ENCODE peak calls at places on chromosomes 4 and X, in four cellular contexts. P, I, W and G are unnamed samples.

GRCh38 chrX:632391-633042 is 1.9 kb downstream of the SHOX start:
- DNase-seq in P (no peak), I (no peak), W (no peak), G (peak)

GRCh38 chr4:128770807-128771206 is 38.7 kb upstream of the JADE1 start:
- DNase-seq in P (no peak), I (no peak), W (no peak), G (no peak)

GRCh38 chr4:26891054-26891453 is 30.4 kb downstream of the STIM2 start:
- DNase-seq in P (no peak), I (no peak), W (no peak), G (no peak)

GRCh38 chr4:95549246-95550138 is 719 bp upstream of the UNC5C start:
- DNase-seq in P (no peak), I (peak), W (no peak), G (peak)

GRCh38 chrX:10296581-10296980 is 139.8 kb downstream of the CLCN4 start:
- DNase-seq in P (no peak), I (no peak), W (no peak), G (no peak)

GRCh38 chrX:45801554-45801953 is 600.9 kb upstream of the DIPK2B start:
- DNase-seq in P (no peak), I (peak), W (no peak), G (no peak)

GRCh38 chrX:53441531-53442321 is 7.6 kb upstream of the HSD17B10 start:
- DNase-seq in P (peak), I (peak), W (no peak), G (peak)

GRCh38 chr4:80336582-80336981 is 1.1 kb downstream of the CFAP299 start:
- DNase-seq in P (peak), I (peak), W (peak), G (peak)

GRCh38 chrX:40698851-40699250 is 36.5 kb downstream of the MED14 start:
- DNase-seq in P (no peak), I (no peak), W (no peak), G (no peak)

GRCh38 chrX:51899741-51900140 is 6.3 kb downstream of the MAGED1 start:
- DNase-seq in P (no peak), I (no peak), W (no peak), G (no peak)

GRCh38 chr4:37434469-37434868 is 189.9 kb downstream of the NWD2 start:
- DNase-seq in P (no peak), I (peak), W (no peak), G (no peak)

GRCh38 chr4:2798399-2799301 is 5.8 kb downstream of the SH3BP2 start:
- DNase-seq in P (no peak), I (no peak), W (peak), G (no peak)

GRCh38 chr4:98658287-98659105 is at the start of gene TSPAN5:
- DNase-seq in P (peak), I (peak), W (peak), G (peak)

GRCh38 chr4:98657531-98658286 is 702 bp downstream of the TSPAN5 start:
- DNase-seq in P (no peak), I (peak), W (no peak), G (peak)

GRCh38 chr4:98656443-98656842 is 2.0 kb downstream of the TSPAN5 start:
- DNase-seq in P (no peak), I (no peak), W (no peak), G (no peak)

GRCh38 chr4:98653006-98653405 is 5.4 kb downstream of the TSPAN5 start:
- DNase-seq in P (no peak), I (no peak), W (no peak), G (no peak)

GRCh38 chr4:98653890-98654867 is 4.2 kb downstream of the TSPAN5 start:
- DNase-seq in P (no peak), I (peak), W (no peak), G (no peak)
- TF ChIP-seq HMGXB4 in P (no peak), I (no peak), W (no peak), G (no peak)

DNA sequence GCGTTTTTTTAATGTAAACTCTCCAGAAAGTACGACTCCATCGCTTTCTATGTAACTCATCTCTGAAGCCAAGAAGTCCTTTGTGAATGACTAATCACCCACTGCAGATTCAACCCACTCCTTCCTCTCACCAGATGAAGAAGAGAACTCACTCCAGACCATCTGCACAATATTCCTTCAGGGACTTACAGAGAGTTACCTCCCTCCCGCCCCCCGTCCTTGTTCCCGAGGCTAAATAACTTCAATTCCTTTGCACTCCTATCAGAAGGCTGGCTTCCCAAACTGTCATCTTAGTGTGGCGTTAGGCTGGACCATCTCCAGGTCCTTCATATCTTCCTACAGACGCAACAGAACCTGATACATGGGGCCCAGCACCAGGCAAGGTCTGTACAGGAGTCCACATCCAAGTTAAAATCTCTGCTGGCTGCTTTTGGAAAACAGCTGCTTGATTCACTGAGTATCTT is 82.4 kb downstream of the AFAP1 start:
- DNase-seq in P (no peak), I (no peak), W (no peak), G (no peak)
- TF ChIP-seq HMGXB4 in P (no peak), I (no peak), W (no peak), G (no peak)

GRCh38 chr4:98802673-98803286 is 126.2 kb downstream of the EIF4E start:
- DNase-seq in P (no peak), I (no peak), W (no peak), G (no peak)
- TF ChIP-seq HMGXB4 in P (no peak), I (no peak), W (no peak), G (no peak)

GRCh38 chrX:16077811-16078210 is 45.6 kb upstream of the GRPR start:
- DNase-seq in P (no peak), I (no peak), W (no peak), G (no peak)

GRCh38 chrX:16082470-16083085 is 40.8 kb upstream of the GRPR start:
- DNase-seq in P (no peak), I (no peak), W (no peak), G (no peak)

GRCh38 chrX:16081357-16081756 is 42.0 kb upstream of the GRPR start:
- DNase-seq in P (no peak), I (no peak), W (no peak), G (no peak)

GRCh38 chrX:16075087-16075486 is 48.3 kb upstream of the GRPR start:
- DNase-seq in P (no peak), I (no peak), W (no peak), G (no peak)

DNA sequence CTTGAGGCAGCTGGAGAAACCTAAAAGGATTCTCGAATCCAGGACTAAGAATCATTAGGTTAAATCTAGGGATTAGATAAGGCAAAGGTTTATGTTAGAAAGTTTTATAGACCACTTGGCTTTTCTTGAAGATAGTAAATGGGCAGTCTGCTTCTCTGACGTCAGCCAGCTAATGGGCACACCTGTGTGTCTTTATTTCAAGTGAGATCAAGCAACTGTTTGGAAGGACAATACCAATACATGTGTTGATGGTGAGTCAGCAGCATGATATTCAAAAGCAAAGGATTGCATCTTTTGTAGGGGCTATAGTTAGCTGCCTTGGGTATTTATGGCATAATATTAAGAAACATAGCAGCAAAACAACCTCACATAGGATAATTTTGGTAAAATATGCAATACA is 46.5 kb upstream of the GRPR start:
- DNase-seq in P (no peak), I (no peak), W (no peak), G (no peak)
- TF ChIP-seq HMGXB4 in P (no peak), I (no peak), W (no peak), G (no peak)

GRCh38 chr4:186196063-186196462 is 4.7 kb downstream of the CYP4V2 start:
- DNase-seq in P (no peak), I (no peak), W (no peak), G (no peak)
- TF ChIP-seq HMGXB4 in P (no peak), I (no peak), W (no peak), G (no peak)

DNA sequence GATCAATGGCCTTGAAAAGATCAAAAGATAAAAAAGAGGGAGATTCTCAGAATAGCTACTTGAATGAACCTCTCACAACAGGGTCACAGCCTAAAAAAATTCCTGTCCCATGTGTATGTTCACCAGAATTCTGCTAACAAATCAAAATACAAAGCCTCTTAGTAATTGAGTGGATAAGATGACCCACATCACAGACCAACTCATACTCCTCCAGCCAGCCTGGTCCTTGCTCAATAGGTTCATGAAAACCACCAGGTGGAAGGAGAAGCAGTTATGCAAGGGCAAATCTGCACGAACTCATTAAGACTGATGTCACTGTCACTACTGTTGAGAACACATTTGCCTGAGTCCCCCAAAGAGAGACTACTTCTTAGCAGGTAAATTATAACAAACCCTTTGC is 21.5 kb downstream of the WDFY3 start:
- DNase-seq in P (peak), I (no peak), W (no peak), G (no peak)
- TF ChIP-seq HMGXB4 in P (no peak), I (no peak), W (no peak), G (no peak)